ENCODE peak calls at places on chromosomes 3 and 15, in eight cellular contexts. One of them, this sample, is unnamed.

GRCh38 chr15:75842722-75843617 is at the start of gene UBE2Q2:
- DNase-seq in AG04449: no peak
- DNase-seq in ovary: peak
- DNase-seq in naive thymus-derived CD8-positive, alpha-beta T cell: peak
- DNase-seq in AG20443: peak
- DNase-seq in MV-4-11: peak
- DNase-seq in GM12865: peak
- DNase-seq in T-cell: peak
- DNase-seq in this sample: peak

GRCh38 chr3:190205739-190206138 is 85.0 kb upstream of the P3H2 start:
- DNase-seq in AG04449: no peak
- DNase-seq in ovary: no peak
- DNase-seq in naive thymus-derived CD8-positive, alpha-beta T cell: no peak
- DNase-seq in AG20443: peak
- DNase-seq in MV-4-11: peak
- DNase-seq in GM12865: peak
- DNase-seq in T-cell: no peak
- DNase-seq in this sample: no peak

GRCh38 chr3:32780735-32781210 is 37.0 kb upstream of the TRIM71 start:
- DNase-seq in AG04449: no peak
- DNase-seq in ovary: peak
- DNase-seq in naive thymus-derived CD8-positive, alpha-beta T cell: no peak
- DNase-seq in AG20443: peak
- DNase-seq in MV-4-11: no peak
- DNase-seq in GM12865: peak
- DNase-seq in T-cell: no peak
- DNase-seq in this sample: peak

GRCh38 chr3:133874344-133874743 is 21.3 kb downstream of the RAB6B start:
- DNase-seq in AG04449: no peak
- DNase-seq in ovary: no peak
- DNase-seq in naive thymus-derived CD8-positive, alpha-beta T cell: no peak
- DNase-seq in AG20443: no peak
- DNase-seq in MV-4-11: no peak
- DNase-seq in GM12865: no peak
- DNase-seq in T-cell: no peak
- DNase-seq in this sample: no peak

GRCh38 chr15:68734886-68735285 is 85.8 kb downstream of the ANP32A start:
- DNase-seq in AG04449: no peak
- DNase-seq in ovary: no peak
- DNase-seq in naive thymus-derived CD8-positive, alpha-beta T cell: no peak
- DNase-seq in AG20443: no peak
- DNase-seq in MV-4-11: no peak
- DNase-seq in GM12865: no peak
- DNase-seq in T-cell: no peak
- DNase-seq in this sample: no peak

GRCh38 chr15:58329781-58330467 is 101.9 kb upstream of the LIPC start:
- DNase-seq in AG04449: no peak
- DNase-seq in ovary: no peak
- DNase-seq in naive thymus-derived CD8-positive, alpha-beta T cell: no peak
- DNase-seq in AG20443: no peak
- DNase-seq in MV-4-11: no peak
- DNase-seq in GM12865: no peak
- DNase-seq in T-cell: no peak
- DNase-seq in this sample: peak

GRCh38 chr15:73539726-73540125 is 93.5 kb downstream of the NPTN start:
- DNase-seq in AG04449: no peak
- DNase-seq in ovary: no peak
- DNase-seq in naive thymus-derived CD8-positive, alpha-beta T cell: no peak
- DNase-seq in AG20443: no peak
- DNase-seq in MV-4-11: no peak
- DNase-seq in GM12865: no peak
- DNase-seq in T-cell: no peak
- DNase-seq in this sample: no peak

GRCh38 chr3:76700323-76700722 is 339.6 kb upstream of the ROBO2 start:
- DNase-seq in AG04449: no peak
- DNase-seq in ovary: no peak
- DNase-seq in naive thymus-derived CD8-positive, alpha-beta T cell: no peak
- DNase-seq in AG20443: no peak
- DNase-seq in MV-4-11: no peak
- DNase-seq in GM12865: no peak
- DNase-seq in T-cell: no peak
- DNase-seq in this sample: no peak

GRCh38 chr3:4458961-4459360 is 8.1 kb downstream of the SUMF1 start:
- DNase-seq in AG04449: no peak
- DNase-seq in ovary: no peak
- DNase-seq in naive thymus-derived CD8-positive, alpha-beta T cell: no peak
- DNase-seq in AG20443: no peak
- DNase-seq in MV-4-11: no peak
- DNase-seq in GM12865: no peak
- DNase-seq in T-cell: no peak
- DNase-seq in this sample: no peak

GRCh38 chr3:156826144-156826895 is at the start of gene LEKR1:
- DNase-seq in AG04449: no peak
- DNase-seq in ovary: peak
- DNase-seq in naive thymus-derived CD8-positive, alpha-beta T cell: peak
- DNase-seq in AG20443: peak
- DNase-seq in MV-4-11: peak
- DNase-seq in GM12865: peak
- DNase-seq in T-cell: peak
- DNase-seq in this sample: peak

This sample was measured in progenitor cell of endocrine pancreas.